ENCODE peak calls at places on chromosomes 4 and X, in four cellular contexts. V is HepG2, E is GM23338, J is sigmoid colon. L is an unnamed sample. For H3K4me1, the result is how much of the 10 kb centered on the place peaks cover.

GRCh38 chr4:183256756-183257385 is 63.2 kb downstream of the CLDN22 start:
- DNase-seq in V (peak), E (peak), J (peak), L (peak)

GRCh38 chrX:135651647-135652295 is 61.7 kb upstream of the CT45A1 start:
- DNase-seq in V (no peak), E (no peak), J (no peak), L (no peak)

GRCh38 chr4:46123872-46124755 is at the start of gene GABRG1:
- DNase-seq in V (no peak), E (peak), J (no peak), L (no peak)

GRCh38 chr4:88275516-88275915 is 8.8 kb downstream of the PPM1K start:
- DNase-seq in V (no peak), E (no peak), J (no peak), L (no peak)

GRCh38 chr4:25506032-25506571 is 129.0 kb downstream of the ANAPC4 start:
- DNase-seq in V (no peak), E (no peak), J (no peak), L (no peak)

GRCh38 chrX:150730719-150731118 is 37.5 kb downstream of the MTMR1 start:
- DNase-seq in V (no peak), E (no peak), J (no peak), L (no peak)

GRCh38 chr4:125520258-125520990 is 205.7 kb downstream of the FAT4 start:
- DNase-seq in V (no peak), E (no peak), J (no peak), L (no peak)

GRCh38 chr4:173005912-173006633 is 162.5 kb upstream of the GALNT7 start:
- DNase-seq in V (no peak), E (no peak), J (no peak), L (no peak)

GRCh38 chrX:68650491-68650890 is 3.0 kb downstream of the STARD8 start:
- DNase-seq in V (no peak), E (no peak), J (no peak), L (no peak)

GRCh38 chr4:97367878-97368277 is 775.4 kb downstream of the STPG2 start:
- DNase-seq in V (no peak), E (no peak), J (no peak), L (no peak)

GRCh38 chrX:39716401-39716800 is 381.4 kb downstream of the BCOR start:
- DNase-seq in V (no peak), E (no peak), J (no peak), L (no peak)

GRCh38 chr4:77395481-77395880 is 210.1 kb upstream of the CXCL13 start:
- DNase-seq in V (no peak), E (no peak), J (no peak), L (no peak)

GRCh38 chrX:49165901-49166881 is 3.6 kb downstream of the MAGIX start:
- DNase-seq in V (no peak), E (peak), J (peak), L (peak)
- TF ChIP-seq POLR2AphosphoS5 in V (no peak), E (peak), J (peak), L (peak)

GRCh38 chrX:72142931-72143709 is 11.4 kb upstream of the RTL5 start:
- DNase-seq in V (no peak), E (no peak), J (no peak), L (no peak)

GRCh38 chrX:72145181-72145580 is 13.5 kb upstream of the RTL5 start:
- DNase-seq in V (no peak), E (no peak), J (no peak), L (no peak)

GRCh38 chrX:72139538-72139937 is 7.8 kb upstream of the RTL5 start:
- DNase-seq in V (no peak), E (no peak), J (no peak), L (no peak)

GRCh38 chrX:72141372-72142004 is 9.8 kb upstream of the RTL5 start:
- DNase-seq in V (no peak), E (no peak), J (no peak), L (no peak)

GRCh38 chrX:72142094-72142843 is 10.6 kb upstream of the RTL5 start:
- DNase-seq in V (no peak), E (peak), J (no peak), L (no peak)
- H3K4me1 ChIP-seq in V (under half), E (under half), J (under half), L (under half)

DNA sequence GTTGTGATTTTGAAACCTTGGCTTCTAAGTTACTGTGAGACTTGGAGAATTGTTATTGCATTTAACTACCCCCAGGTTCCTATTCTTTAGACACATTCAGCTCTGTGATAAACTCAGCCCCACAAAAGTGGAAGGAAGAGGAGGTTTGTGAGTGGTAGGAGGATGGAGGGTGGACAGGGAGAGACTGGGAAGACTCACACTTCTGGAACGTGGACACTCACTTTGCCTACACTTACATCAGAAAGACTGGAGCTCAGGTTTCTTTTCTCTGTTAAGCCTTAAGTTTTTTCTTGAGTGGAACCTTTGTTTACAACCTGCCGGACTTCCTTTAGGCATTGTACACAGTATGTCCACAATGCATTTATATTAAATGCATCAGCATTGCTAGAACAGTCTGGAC is 99.0 kb downstream of the AREG start:
- DNase-seq in V (no peak), E (no peak), J (no peak), L (no peak)
- H3K4me3 ChIP-seq in V (no peak), E (no peak), J (no peak), L (no peak)

GRCh38 chrX:153878285-153878779 is 7.6 kb downstream of the L1CAM start:
- DNase-seq in V (no peak), E (no peak), J (no peak), L (no peak)

GRCh38 chrX:153879741-153880439 is 6.1 kb downstream of the L1CAM start:
- DNase-seq in V (no peak), E (no peak), J (no peak), L (no peak)

GRCh38 chrX:153880440-153880815 is 5.5 kb downstream of the L1CAM start:
- DNase-seq in V (no peak), E (no peak), J (no peak), L (no peak)

GRCh38 chrX:153877571-153878261 is 8.3 kb downstream of the L1CAM start:
- DNase-seq in V (no peak), E (no peak), J (no peak), L (no peak)

DNA sequence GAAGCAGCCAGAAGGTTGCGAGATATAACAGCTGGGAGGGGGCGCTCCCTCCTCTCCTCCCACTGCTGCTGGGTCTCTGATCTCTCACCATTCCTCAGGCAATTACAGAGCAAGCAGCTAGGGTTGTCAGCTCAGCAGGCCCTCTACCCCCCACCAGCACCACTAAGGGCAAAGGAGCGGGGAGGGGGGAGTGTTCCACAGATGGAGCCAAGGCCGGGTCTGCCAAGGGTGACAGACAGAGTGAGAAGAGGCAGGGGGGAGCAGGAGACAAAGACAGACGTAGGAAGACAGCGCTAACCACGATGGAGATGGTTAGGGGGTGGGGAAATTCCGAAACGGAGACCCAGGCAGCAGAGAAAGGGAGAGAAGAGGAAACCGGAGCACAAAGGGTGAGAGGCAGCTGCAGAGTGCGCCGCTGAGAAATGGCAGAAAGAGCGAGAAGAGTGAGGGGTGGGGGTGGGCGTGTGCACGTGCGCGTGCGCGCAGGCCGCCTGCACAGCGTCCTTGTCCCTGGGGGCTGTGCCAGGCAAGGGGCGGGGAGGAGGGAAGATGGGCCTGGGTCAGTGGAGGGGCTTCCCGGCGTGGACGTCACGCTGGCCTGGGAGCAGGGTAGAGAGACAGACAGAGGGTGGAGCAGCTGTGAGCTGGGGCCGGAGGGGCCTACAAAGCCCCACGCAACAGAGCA is 6.9 kb downstream of the L1CAM start:
- DNase-seq in V (no peak), E (peak), J (no peak), L (no peak)
- TF ChIP-seq POLR2AphosphoS5 in V (no peak), E (no peak), J (no peak), L (no peak)

GRCh38 chrX:12949927-12950656 is 24.8 kb upstream of the TMSB4X start:
- DNase-seq in V (no peak), E (no peak), J (peak), L (peak)
- H3K4me1 ChIP-seq in V (half or more), E (under half), J (under half), L (under half)

DNA sequence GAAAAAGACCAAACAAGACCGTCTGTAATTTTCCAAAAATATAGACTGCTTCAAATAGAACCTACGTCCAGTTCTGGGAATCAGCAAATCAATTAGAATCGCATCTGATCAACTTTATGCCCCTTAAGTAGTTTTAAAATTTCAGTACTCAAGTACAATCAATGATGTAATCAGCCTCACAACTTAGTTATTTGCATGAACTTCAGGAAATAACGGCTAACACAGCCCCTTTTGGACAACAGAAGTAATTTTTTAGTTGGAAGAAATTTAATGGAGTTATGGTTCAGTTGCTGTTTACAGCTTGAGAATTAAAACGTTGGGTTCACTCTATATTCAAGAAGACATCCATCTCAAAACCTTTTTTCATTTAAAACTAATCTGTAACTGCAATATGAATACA is 1.1 kb downstream of the TAPT1 start:
- DNase-seq in V (no peak), E (no peak), J (no peak), L (no peak)
- H3K4me3 ChIP-seq in V (peak), E (peak), J (peak), L (peak)

GRCh38 chr4:141127884-141128283 is 5.4 kb downstream of the RNF150 start:
- DNase-seq in V (no peak), E (no peak), J (no peak), L (no peak)
- TF ChIP-seq POLR2AphosphoS5 in V (no peak), E (no peak), J (no peak), L (no peak)

GRCh38 chrX:70398899-70399298 is 24.2 kb upstream of the GDPD2 start:
- DNase-seq in V (peak), E (no peak), J (no peak), L (no peak)
- H3K4me1 ChIP-seq in V (under half), E (under half), J (under half), L (under half)

GRCh38 chrX:54181196-54181953 is 1.7 kb downstream of the FAM120C start:
- DNase-seq in V (no peak), E (no peak), J (no peak), L (no peak)

GRCh38 chrX:54182194-54182863 is 725 bp downstream of the FAM120C start:
- DNase-seq in V (peak), E (peak), J (peak), L (peak)

GRCh38 chrX:54178100-54178940 is 4.7 kb downstream of the FAM120C start:
- DNase-seq in V (peak), E (no peak), J (no peak), L (no peak)

GRCh38 chrX:54182864-54183613 is at the start of gene FAM120C:
- DNase-seq in V (peak), E (peak), J (peak), L (peak)

DNA sequence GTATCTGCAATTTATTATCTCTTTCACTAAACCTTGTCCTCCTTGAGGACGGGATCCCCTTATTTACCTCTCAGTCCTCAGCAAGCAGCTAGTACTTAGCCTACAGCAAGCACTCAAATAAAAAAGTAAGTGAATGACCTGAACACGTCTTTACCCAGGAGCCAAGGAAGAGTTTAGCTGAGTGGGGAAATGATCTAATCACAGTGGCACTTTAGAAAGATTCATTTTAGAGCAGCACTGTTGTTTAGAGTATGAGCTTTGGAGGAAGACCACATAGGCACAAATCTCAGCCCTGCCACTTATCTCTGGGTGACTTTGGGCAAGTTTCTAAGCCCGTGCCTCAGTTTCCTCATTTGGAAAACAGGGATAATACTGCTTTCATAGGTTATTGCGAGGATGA is 2.7 kb downstream of the FAM120C start:
- DNase-seq in V (no peak), E (no peak), J (no peak), L (no peak)
- H3K4me3 ChIP-seq in V (peak), E (peak), J (no peak), L (no peak)

GRCh38 chrX:64188901-64189300 is 16.6 kb downstream of the AMER1 start:
- DNase-seq in V (peak), E (no peak), J (no peak), L (no peak)

GRCh38 chrX:64184396-64184795 is 21.1 kb downstream of the AMER1 start:
- DNase-seq in V (no peak), E (no peak), J (no peak), L (no peak)

GRCh38 chrX:64187762-64188150 is 17.8 kb downstream of the AMER1 start:
- DNase-seq in V (no peak), E (no peak), J (no peak), L (no peak)

GRCh38 chrX:64190136-64190740 is 15.3 kb downstream of the AMER1 start:
- DNase-seq in V (no peak), E (no peak), J (no peak), L (no peak)

GRCh38 chrX:64186974-64187761 is 18.3 kb downstream of the AMER1 start:
- DNase-seq in V (no peak), E (no peak), J (no peak), L (no peak)
- TF ChIP-seq POLR2AphosphoS5 in V (no peak), E (no peak), J (no peak), L (no peak)

L was measured in transverse colon.